ENCODE peak calls at places on chromosomes 13 and 19, in eight cellular contexts. One of them, this sample, is unnamed.
A peak's percentile ranks its signal among the peaks of the same experiment; 100 is the strongest.

GRCh38 chr13:85864963-85865530 is 65.8 kb upstream of the SLITRK6 start:
- DNase-seq in activated T-helper 2 cell treated with anti-CD3 and anti-CD28 coated beads, Interferon-gamma antibody, Interleukin-2, Interleukin-4, amounts not matched to agents 10 μg/mL and 5 μg/mL and 100 μg/mL, durations not matched to agents 14 hours and 24 hours and 36 hours: no peak
- DNase-seq in epithelial cell of esophagus: peak; percentile 49
- DNase-seq in activated T-cell treated with anti-CD3 and anti-CD28 coated beads for 1 hour: no peak
- DNase-seq in progenitor cell of endocrine pancreas: no peak
- DNase-seq in hepatic stellate cell: peak; percentile 3
- DNase-seq in stimulated activated CD4-positive, alpha-beta T cell treated with anti-CD3 and anti-CD28 coated beads, Interleukin-12 subunit alpha, Interleukin-12 subunit beta, amount 100 ng/mL, for 24 hours: no peak
- DNase-seq in neural crest cell: no peak
- DNase-seq in this sample: peak; percentile 16

GRCh38 chr19:17766543-17767131 is 15.4 kb downstream of the FCHO1 start:
- DNase-seq in activated T-helper 2 cell treated with anti-CD3 and anti-CD28 coated beads, Interferon-gamma antibody, Interleukin-2, Interleukin-4, amounts not matched to agents 10 μg/mL and 5 μg/mL and 100 μg/mL, durations not matched to agents 14 hours and 24 hours and 36 hours: peak; percentile 38
- DNase-seq in epithelial cell of esophagus: peak; percentile 84
- DNase-seq in activated T-cell treated with anti-CD3 and anti-CD28 coated beads for 1 hour: no peak
- DNase-seq in progenitor cell of endocrine pancreas: peak; percentile 70
- DNase-seq in hepatic stellate cell: peak; percentile 74
- DNase-seq in stimulated activated CD4-positive, alpha-beta T cell treated with anti-CD3 and anti-CD28 coated beads, Interleukin-12 subunit alpha, Interleukin-12 subunit beta, amount 100 ng/mL, for 24 hours: no peak
- DNase-seq in neural crest cell: peak; percentile 84
- DNase-seq in this sample: peak; percentile 78

GRCh38 chr13:87677334-87678234 is 6.4 kb downstream of the SLITRK5 start:
- DNase-seq in activated T-helper 2 cell treated with anti-CD3 and anti-CD28 coated beads, Interferon-gamma antibody, Interleukin-2, Interleukin-4, amounts not matched to agents 10 μg/mL and 5 μg/mL and 100 μg/mL, durations not matched to agents 14 hours and 24 hours and 36 hours: no peak
- DNase-seq in epithelial cell of esophagus: no peak
- DNase-seq in activated T-cell treated with anti-CD3 and anti-CD28 coated beads for 1 hour: no peak
- DNase-seq in progenitor cell of endocrine pancreas: peak; percentile 31
- DNase-seq in hepatic stellate cell: no peak
- DNase-seq in stimulated activated CD4-positive, alpha-beta T cell treated with anti-CD3 and anti-CD28 coated beads, Interleukin-12 subunit alpha, Interleukin-12 subunit beta, amount 100 ng/mL, for 24 hours: no peak
- DNase-seq in neural crest cell: peak; percentile 41
- DNase-seq in this sample: no peak

GRCh38 chr19:57559008-57559403 is 657 bp downstream of the ZNF550 start:
- DNase-seq in activated T-helper 2 cell treated with anti-CD3 and anti-CD28 coated beads, Interferon-gamma antibody, Interleukin-2, Interleukin-4, amounts not matched to agents 10 μg/mL and 5 μg/mL and 100 μg/mL, durations not matched to agents 14 hours and 24 hours and 36 hours: no peak
- DNase-seq in epithelial cell of esophagus: peak; percentile 23
- DNase-seq in activated T-cell treated with anti-CD3 and anti-CD28 coated beads for 1 hour: no peak
- DNase-seq in progenitor cell of endocrine pancreas: no peak
- DNase-seq in hepatic stellate cell: peak; percentile 52
- DNase-seq in stimulated activated CD4-positive, alpha-beta T cell treated with anti-CD3 and anti-CD28 coated beads, Interleukin-12 subunit alpha, Interleukin-12 subunit beta, amount 100 ng/mL, for 24 hours: no peak
- DNase-seq in neural crest cell: no peak
- DNase-seq in this sample: no peak

GRCh38 chr19:45171211-45171623 is 6.8 kb downstream of the TRAPPC6A start:
- DNase-seq in activated T-helper 2 cell treated with anti-CD3 and anti-CD28 coated beads, Interferon-gamma antibody, Interleukin-2, Interleukin-4, amounts not matched to agents 10 μg/mL and 5 μg/mL and 100 μg/mL, durations not matched to agents 14 hours and 24 hours and 36 hours: peak; percentile 62
- DNase-seq in epithelial cell of esophagus: peak; percentile 46
- DNase-seq in activated T-cell treated with anti-CD3 and anti-CD28 coated beads for 1 hour: no peak
- DNase-seq in progenitor cell of endocrine pancreas: no peak
- DNase-seq in hepatic stellate cell: no peak
- DNase-seq in stimulated activated CD4-positive, alpha-beta T cell treated with anti-CD3 and anti-CD28 coated beads, Interleukin-12 subunit alpha, Interleukin-12 subunit beta, amount 100 ng/mL, for 24 hours: no peak
- DNase-seq in neural crest cell: no peak
- DNase-seq in this sample: no peak

GRCh38 chr19:7670790-7671189 is 1.9 kb downstream of the RETN start:
- DNase-seq in activated T-helper 2 cell treated with anti-CD3 and anti-CD28 coated beads, Interferon-gamma antibody, Interleukin-2, Interleukin-4, amounts not matched to agents 10 μg/mL and 5 μg/mL and 100 μg/mL, durations not matched to agents 14 hours and 24 hours and 36 hours: no peak
- DNase-seq in epithelial cell of esophagus: no peak
- DNase-seq in activated T-cell treated with anti-CD3 and anti-CD28 coated beads for 1 hour: no peak
- DNase-seq in progenitor cell of endocrine pancreas: no peak
- DNase-seq in hepatic stellate cell: no peak
- DNase-seq in stimulated activated CD4-positive, alpha-beta T cell treated with anti-CD3 and anti-CD28 coated beads, Interleukin-12 subunit alpha, Interleukin-12 subunit beta, amount 100 ng/mL, for 24 hours: no peak
- DNase-seq in neural crest cell: no peak
- DNase-seq in this sample: no peak

GRCh38 chr19:27779953-27780352 is 1433.0 kb downstream of the UQCRFS1 start:
- DNase-seq in activated T-helper 2 cell treated with anti-CD3 and anti-CD28 coated beads, Interferon-gamma antibody, Interleukin-2, Interleukin-4, amounts not matched to agents 10 μg/mL and 5 μg/mL and 100 μg/mL, durations not matched to agents 14 hours and 24 hours and 36 hours: no peak
- DNase-seq in epithelial cell of esophagus: no peak
- DNase-seq in activated T-cell treated with anti-CD3 and anti-CD28 coated beads for 1 hour: no peak
- DNase-seq in progenitor cell of endocrine pancreas: no peak
- DNase-seq in hepatic stellate cell: no peak
- DNase-seq in stimulated activated CD4-positive, alpha-beta T cell treated with anti-CD3 and anti-CD28 coated beads, Interleukin-12 subunit alpha, Interleukin-12 subunit beta, amount 100 ng/mL, for 24 hours: no peak
- DNase-seq in neural crest cell: no peak
- DNase-seq in this sample: no peak

GRCh38 chr19:1746401-1747284 is 6.7 kb upstream of the ONECUT3 start:
- DNase-seq in activated T-helper 2 cell treated with anti-CD3 and anti-CD28 coated beads, Interferon-gamma antibody, Interleukin-2, Interleukin-4, amounts not matched to agents 10 μg/mL and 5 μg/mL and 100 μg/mL, durations not matched to agents 14 hours and 24 hours and 36 hours: no peak
- DNase-seq in epithelial cell of esophagus: peak; percentile 90
- DNase-seq in activated T-cell treated with anti-CD3 and anti-CD28 coated beads for 1 hour: no peak
- DNase-seq in progenitor cell of endocrine pancreas: no peak
- DNase-seq in hepatic stellate cell: peak; percentile 80
- DNase-seq in stimulated activated CD4-positive, alpha-beta T cell treated with anti-CD3 and anti-CD28 coated beads, Interleukin-12 subunit alpha, Interleukin-12 subunit beta, amount 100 ng/mL, for 24 hours: no peak
- DNase-seq in neural crest cell: no peak
- DNase-seq in this sample: no peak

GRCh38 chr19:49165111-49165750 is 7.6 kb downstream of the TRPM4 start:
- DNase-seq in activated T-helper 2 cell treated with anti-CD3 and anti-CD28 coated beads, Interferon-gamma antibody, Interleukin-2, Interleukin-4, amounts not matched to agents 10 μg/mL and 5 μg/mL and 100 μg/mL, durations not matched to agents 14 hours and 24 hours and 36 hours: no peak
- DNase-seq in epithelial cell of esophagus: peak; percentile 39
- DNase-seq in activated T-cell treated with anti-CD3 and anti-CD28 coated beads for 1 hour: no peak
- DNase-seq in progenitor cell of endocrine pancreas: no peak
- DNase-seq in hepatic stellate cell: no peak
- DNase-seq in stimulated activated CD4-positive, alpha-beta T cell treated with anti-CD3 and anti-CD28 coated beads, Interleukin-12 subunit alpha, Interleukin-12 subunit beta, amount 100 ng/mL, for 24 hours: no peak
- DNase-seq in neural crest cell: no peak
- DNase-seq in this sample: no peak

GRCh38 chr19:18520848-18521691 is 800 bp downstream of the ELL start:
- DNase-seq in activated T-helper 2 cell treated with anti-CD3 and anti-CD28 coated beads, Interferon-gamma antibody, Interleukin-2, Interleukin-4, amounts not matched to agents 10 μg/mL and 5 μg/mL and 100 μg/mL, durations not matched to agents 14 hours and 24 hours and 36 hours: peak; percentile 21
- DNase-seq in epithelial cell of esophagus: peak; percentile 20
- DNase-seq in activated T-cell treated with anti-CD3 and anti-CD28 coated beads for 1 hour: no peak
- DNase-seq in progenitor cell of endocrine pancreas: no peak
- DNase-seq in hepatic stellate cell: no peak
- DNase-seq in stimulated activated CD4-positive, alpha-beta T cell treated with anti-CD3 and anti-CD28 coated beads, Interleukin-12 subunit alpha, Interleukin-12 subunit beta, amount 100 ng/mL, for 24 hours: no peak
- DNase-seq in neural crest cell: peak; percentile 33
- DNase-seq in this sample: no peak

This sample was measured in globus pallidus.